ENCODE peak calls at places on chromosome 7, in seven cellular contexts. L, J, W, Y, P, K and I are unnamed samples.

GRCh38 chr7:101588131-101588935 is 40.8 kb downstream of the MYL10 start:
- DNase-seq in L (no peak), J (no peak), W (no peak), Y (no peak), P (no peak), K (no peak), I (peak; percentile 29)

GRCh38 chr7:117112640-117113039 is 159.3 kb downstream of the ST7 start:
- DNase-seq in L (no peak), J (no peak), W (no peak), Y (no peak), P (no peak), K (no peak), I (no peak)

GRCh38 chr7:81075150-81075549 is 156.3 kb upstream of the SEMA3C start:
- DNase-seq in L (no peak), J (peak; percentile 77), W (no peak), Y (no peak), P (no peak), K (no peak), I (peak; percentile 24)

GRCh38 chr7:35714862-35715261 is 19.9 kb upstream of the HERPUD2 start:
- DNase-seq in L (no peak), J (no peak), W (no peak), Y (no peak), P (no peak), K (no peak), I (no peak)

GRCh38 chr7:10299384-10299783 is 674.3 kb upstream of the PHF14 start:
- DNase-seq in L (no peak), J (no peak), W (no peak), Y (no peak), P (no peak), K (no peak), I (no peak)

GRCh38 chr7:2032030-2032875 is 200.5 kb downstream of the MAD1L1 start:
- DNase-seq in L (no peak), J (peak; percentile 25), W (peak; percentile 58), Y (peak; percentile 56), P (no peak), K (no peak), I (no peak)

GRCh38 chr7:1411414-1411813 is 47.9 kb downstream of the MICALL2 start:
- DNase-seq in L (no peak), J (no peak), W (no peak), Y (no peak), P (no peak), K (no peak), I (no peak)

GRCh38 chr7:15015545-15016314 is 113.2 kb upstream of the DGKB start:
- DNase-seq in L (peak; percentile 27), J (peak; percentile 56), W (no peak), Y (no peak), P (no peak), K (no peak), I (peak; percentile 66)

GRCh38 chr7:33287738-33288137 is 158.4 kb downstream of the BBS9 start:
- DNase-seq in L (no peak), J (no peak), W (no peak), Y (no peak), P (no peak), K (no peak), I (no peak)

DNA sequence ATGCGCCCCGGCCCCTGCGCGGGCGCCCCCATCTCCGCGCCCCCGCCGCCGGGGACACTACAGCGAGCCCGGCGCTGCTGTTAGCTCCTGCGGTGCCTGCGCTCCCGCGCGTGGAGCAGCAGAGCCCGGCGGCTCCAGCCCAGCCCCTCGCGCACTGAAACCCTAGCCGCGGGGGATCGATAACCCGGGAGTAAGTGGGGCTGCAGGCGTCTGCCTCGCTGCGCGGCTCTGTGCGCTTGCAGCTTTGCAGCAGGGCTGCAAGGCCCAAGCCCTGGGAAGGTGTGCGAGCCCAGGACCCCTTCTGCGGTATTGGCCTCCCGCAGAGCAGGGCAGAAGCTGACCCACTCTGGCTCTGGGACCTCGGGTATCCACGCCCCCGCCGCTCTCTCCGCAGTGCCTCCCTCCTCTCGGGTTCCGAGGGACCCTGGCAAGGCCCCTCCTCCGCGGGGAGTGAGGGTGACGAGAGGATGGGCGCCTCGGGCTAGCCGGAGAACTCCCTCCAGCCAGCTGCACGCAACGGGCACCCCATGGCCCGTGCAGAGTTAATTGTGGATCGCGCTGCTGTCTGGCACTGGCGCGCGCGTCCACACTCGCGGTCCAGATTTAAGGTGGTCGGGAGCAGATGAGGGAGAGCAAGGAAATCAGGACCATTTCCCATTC is 2.2 kb downstream of the SHH start:
- DNase-seq in L (no peak), J (no peak), W (no peak), Y (no peak), P (no peak), K (no peak), I (no peak)
- H3K4me3 ChIP-seq in L (no peak overlapping the region), J (no peak overlapping the region), W (peak overlapping the region; percentile 32), Y (peak overlapping the region; percentile 55), P (no peak overlapping the region), K (peak overlapping the region; percentile 40), I (no peak overlapping the region)

DNA sequence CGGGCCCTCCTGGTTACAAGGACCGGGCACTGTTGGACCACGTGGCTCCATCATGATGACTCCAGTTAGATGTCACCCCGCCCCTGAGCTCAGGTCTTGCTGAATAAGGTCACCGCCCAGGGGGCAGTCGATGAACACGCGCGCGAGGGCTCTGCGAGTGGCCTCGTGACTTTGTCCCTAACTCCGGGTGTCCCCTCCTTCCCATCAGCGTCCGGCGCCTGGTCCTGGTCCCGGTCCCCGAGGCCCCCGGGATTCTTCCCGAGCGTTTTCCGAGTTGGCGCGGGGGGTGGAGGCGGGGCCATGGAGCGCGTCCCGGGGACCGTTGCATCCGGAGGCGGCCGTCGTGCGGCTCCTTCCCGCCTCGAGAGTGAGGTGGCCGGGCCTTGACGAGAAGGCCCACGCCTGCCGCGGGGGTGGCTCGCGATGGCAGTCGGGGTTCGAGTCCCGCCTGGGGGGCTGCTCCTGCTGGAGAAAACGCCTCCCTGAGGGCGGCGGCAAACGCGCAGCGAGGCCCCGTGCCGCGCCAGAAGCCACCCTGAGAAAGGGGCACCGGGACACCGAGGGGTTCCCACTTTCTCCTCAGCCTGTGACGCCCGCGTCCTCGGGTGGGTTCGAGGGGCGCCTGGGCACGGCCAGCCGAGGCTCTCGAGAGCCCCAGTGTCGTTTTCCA is 569 bp upstream of the NPTX2 start:
- DNase-seq in L (no peak), J (no peak), W (peak; percentile 58), Y (no peak), P (no peak), K (no peak), I (no peak)
- H3K4me3 ChIP-seq in L (no peak overlapping the region), J (no peak overlapping the region), W (peak overlapping the region; percentile 49), Y (peak overlapping the region; percentile 61), P (no peak overlapping the region), K (no peak overlapping the region), I (no peak overlapping the region)

GRCh38 chr7:155469311-155470185 is 11.6 kb downstream of the EN2 start:
- DNase-seq in L (no peak), J (no peak), W (no peak), Y (no peak), P (no peak), K (no peak), I (no peak)

GRCh38 chr7:155466142-155466813 is 8.3 kb downstream of the EN2 start:
- DNase-seq in L (no peak), J (no peak), W (no peak), Y (no peak), P (no peak), K (no peak), I (no peak)

GRCh38 chr7:155466814-155467675 is 9.1 kb downstream of the EN2 start:
- DNase-seq in L (no peak), J (no peak), W (no peak), Y (no peak), P (no peak), K (no peak), I (no peak)

GRCh38 chr7:155470186-155470487 is 12.2 kb downstream of the EN2 start:
- DNase-seq in L (no peak), J (no peak), W (no peak), Y (no peak), P (no peak), K (no peak), I (no peak)

GRCh38 chr7:155467846-155468821 is 10.2 kb downstream of the EN2 start:
- DNase-seq in L (no peak), J (no peak), W (no peak), Y (no peak), P (no peak), K (no peak), I (no peak)
- H3K4me3 ChIP-seq in L (no peak overlapping the region), J (peak overlapping the region; percentile 10), W (peak overlapping the region; percentile 41), Y (peak overlapping the region; percentile 49), P (peak overlapping the region; percentile 5), K (no peak overlapping the region), I (peak overlapping the region; percentile 12)

GRCh38 chr7:105691692-105692564 is 110.6 kb upstream of the EFCAB10 start:
- DNase-seq in L (peak; percentile 80), J (peak; percentile 66), W (peak; percentile 71), Y (peak; percentile 34), P (peak; percentile 78), K (peak; percentile 70), I (peak; percentile 70)
- H3K4me3 ChIP-seq in L (peak overlapping the region; percentile 60), J (peak overlapping the region; percentile 68), W (peak overlapping the region; percentile 69), Y (peak overlapping the region; percentile 69), P (peak overlapping the region; percentile 47), K (peak overlapping the region; percentile 48), I (peak overlapping the region; percentile 59)